ENCODE peak calls at places on chromosomes 7 and 10, in four cellular contexts. One of them, this sample, is unnamed.

GRCh38 chr7:108291791-108292440 is 161.8 kb upstream of the LAMB4 start:
- DNase-seq in HS-5: no peak
- DNase-seq in H7: no peak
- DNase-seq in osteocyte: no peak
- DNase-seq in this sample: no peak

GRCh38 chr10:132001238-132001977 is 19.7 kb upstream of the BNIP3 start:
- DNase-seq in H7: peak
- DNase-seq in osteocyte: no peak
- DNase-seq in HS-5: no peak
- DNase-seq in this sample: peak

GRCh38 chr7:112137141-112138101 is 68.8 kb downstream of the DOCK4 start:
- DNase-seq in HS-5: no peak
- DNase-seq in osteocyte: no peak
- DNase-seq in H7: no peak
- DNase-seq in this sample: no peak

GRCh38 chr7:92641921-92642511 is 51.8 kb upstream of the FAM133B start:
- DNase-seq in H7: no peak
- DNase-seq in osteocyte: no peak
- DNase-seq in HS-5: no peak
- DNase-seq in this sample: no peak

GRCh38 chr10:79379512-79380124 is 32.3 kb downstream of the PPIF start:
- DNase-seq in osteocyte: peak
- DNase-seq in H7: peak
- DNase-seq in HS-5: no peak
- DNase-seq in this sample: no peak

GRCh38 chr10:101050206-101051069 is 11.4 kb upstream of the KAZALD1 start:
- DNase-seq in H7: peak
- DNase-seq in osteocyte: peak
- DNase-seq in HS-5: no peak
- DNase-seq in this sample: peak

GRCh38 chr7:45237788-45238461 is 80.3 kb downstream of the RAMP3 start:
- DNase-seq in HS-5: no peak
- DNase-seq in H7: no peak
- DNase-seq in osteocyte: no peak
- DNase-seq in this sample: no peak

GRCh38 chr10:103678104-103678526 is 177.3 kb downstream of the SH3PXD2A start:
- DNase-seq in HS-5: no peak
- DNase-seq in osteocyte: peak
- DNase-seq in H7: peak
- DNase-seq in this sample: peak

GRCh38 chr10:102283488-102283887 is 38.2 kb downstream of the GBF1 start:
- DNase-seq in H7: no peak
- DNase-seq in HS-5: no peak
- DNase-seq in osteocyte: peak
- DNase-seq in this sample: no peak

GRCh38 chr7:40369641-40370277 is 235.0 kb downstream of the SUGCT start:
- DNase-seq in HS-5: no peak
- DNase-seq in osteocyte: no peak
- DNase-seq in H7: no peak
- DNase-seq in this sample: no peak

GRCh38 chr7:104363355-104363754 is 35.0 kb downstream of the LHFPL3 start:
- DNase-seq in H7: peak
- DNase-seq in osteocyte: no peak
- DNase-seq in HS-5: no peak
- DNase-seq in this sample: peak

GRCh38 chr7:125480762-125481161 is 551.1 kb upstream of the POT1 start:
- DNase-seq in H7: no peak
- DNase-seq in osteocyte: no peak
- DNase-seq in HS-5: no peak
- DNase-seq in this sample: no peak

GRCh38 chr7:7103343-7104313 is 78.7 kb upstream of the C1GALT1 start:
- DNase-seq in H7: peak
- DNase-seq in HS-5: peak
- DNase-seq in osteocyte: no peak
- DNase-seq in this sample: peak

GRCh38 chr7:14734839-14735321 is 167.7 kb downstream of the DGKB start:
- DNase-seq in H7: peak
- DNase-seq in HS-5: no peak
- DNase-seq in osteocyte: no peak
- DNase-seq in this sample: peak

GRCh38 chr10:17229717-17229966 is 1.6 kb downstream of the VIM start:
- DNase-seq in H7: no peak
- DNase-seq in osteocyte: no peak
- DNase-seq in HS-5: no peak
- DNase-seq in this sample: peak

GRCh38 chr10:106401161-106401560 is 763.3 kb downstream of the SORCS1 start:
- DNase-seq in HS-5: no peak
- DNase-seq in H7: no peak
- DNase-seq in osteocyte: no peak
- DNase-seq in this sample: no peak

GRCh38 chr10:14468022-14468421 is 137.3 kb upstream of the FRMD4A start:
- DNase-seq in HS-5: no peak
- DNase-seq in H7: no peak
- DNase-seq in osteocyte: no peak
- DNase-seq in this sample: no peak

GRCh38 chr7:23597908-23598224 is 684 bp downstream of the CCDC126 start:
- DNase-seq in osteocyte: no peak
- DNase-seq in HS-5: no peak
- DNase-seq in H7: no peak
- DNase-seq in this sample: no peak

GRCh38 chr7:102409340-102409739 is 13.2 kb downstream of the PRKRIP1 start:
- DNase-seq in osteocyte: no peak
- DNase-seq in H7: no peak
- DNase-seq in HS-5: no peak
- DNase-seq in this sample: no peak

GRCh38 chr7:112414855-112415490 is 35.3 kb upstream of the IFRD1 start:
- DNase-seq in H7: peak
- DNase-seq in osteocyte: no peak
- DNase-seq in HS-5: no peak
- DNase-seq in this sample: no peak

GRCh38 chr7:141275350-141275749 is 201.5 kb downstream of the TMEM178B start:
- DNase-seq in osteocyte: no peak
- DNase-seq in H7: peak
- DNase-seq in HS-5: no peak
- DNase-seq in this sample: no peak

GRCh38 chr10:6165221-6165725 is 37.5 kb upstream of the PFKFB3 start:
- DNase-seq in HS-5: no peak
- DNase-seq in osteocyte: no peak
- DNase-seq in H7: no peak
- DNase-seq in this sample: peak

GRCh38 chr7:102404005-102404861 is 8.1 kb downstream of the PRKRIP1 start:
- DNase-seq in osteocyte: no peak
- DNase-seq in HS-5: no peak
- DNase-seq in H7: peak
- DNase-seq in this sample: peak

GRCh38 chr7:132049462-132050304 is 493.3 kb upstream of the PODXL start:
- DNase-seq in osteocyte: no peak
- DNase-seq in HS-5: no peak
- DNase-seq in H7: peak
- DNase-seq in this sample: peak

GRCh38 chr7:91945476-91945875 is 4.8 kb downstream of the AKAP9 start:
- DNase-seq in osteocyte: no peak
- DNase-seq in H7: no peak
- DNase-seq in HS-5: no peak
- DNase-seq in this sample: no peak

GRCh38 chr10:35600193-35600592 is 4.9 kb upstream of the GJD4 start:
- DNase-seq in H7: no peak
- DNase-seq in osteocyte: no peak
- DNase-seq in HS-5: no peak
- DNase-seq in this sample: peak

GRCh38 chr7:123692471-123692877 is 36.8 kb downstream of the LMOD2 start:
- DNase-seq in H7: peak
- DNase-seq in osteocyte: no peak
- DNase-seq in HS-5: no peak
- DNase-seq in this sample: peak

This sample was measured in ELF-1.